ENCODE peak calls at places on chromosomes 4 and X, in seven cellular contexts. L, M, T, G, F, Z and P are unnamed samples.

GRCh38 chr4:101682946-101683345 is 107.6 kb upstream of the BANK1 start:
- DNase-seq in Z (no peak), T (no peak), L (no peak), M (no peak), G (no peak), F (no peak), P (no peak)

GRCh38 chr4:165177725-165178666 is 29.4 kb upstream of the KLHL2 start:
- DNase-seq in M (no peak), Z (no peak), G (no peak), T (no peak), L (no peak), F (no peak), P (no peak)

GRCh38 chrX:82813671-82814078 is 694.4 kb upstream of the POU3F4 start:
- DNase-seq in Z (no peak), M (no peak), G (peak; percentile 0), L (peak; percentile 34), F (peak; percentile 86), T (no peak), P (peak; percentile 87)

GRCh38 chr4:141395246-141395830 is 174.6 kb downstream of the ZNF330 start:
- DNase-seq in G (no peak), L (peak; percentile 13), F (no peak), M (no peak), T (no peak), Z (no peak), P (no peak)

GRCh38 chrX:139078342-139078741 is 366.8 kb upstream of the FGF13 start:
- DNase-seq in T (no peak), L (no peak), M (no peak), F (no peak), G (no peak), Z (no peak), P (no peak)

GRCh38 chr4:113070755-113071154 is 21.3 kb downstream of the ANK2 start:
- DNase-seq in G (no peak), Z (no peak), M (no peak), F (no peak), L (no peak), T (no peak), P (no peak)

GRCh38 chr4:40058854-40059253 is 2.2 kb downstream of the N4BP2 start:
- DNase-seq in G (no peak), F (no peak), M (no peak), Z (no peak), L (no peak), T (no peak), P (no peak)

GRCh38 chr4:88440146-88440545 is 16.8 kb upstream of the HERC5 start:
- DNase-seq in F (no peak), M (no peak), T (no peak), G (no peak), L (no peak), Z (no peak), P (no peak)

GRCh38 chrX:24026403-24026801 is 584 bp downstream of the KLHL15 start:
- DNase-seq in M (no peak), F (peak; percentile 29), G (peak; percentile 40), Z (no peak), T (no peak), L (peak; percentile 37), P (no peak)

GRCh38 chr4:114208747-114209146 is 229.3 kb upstream of the ARSJ start:
- DNase-seq in M (no peak), G (no peak), T (no peak), F (peak; percentile 1), Z (no peak), L (peak; percentile 16), P (no peak)

GRCh38 chrX:40096395-40097091 is 1.2 kb downstream of the BCOR start:
- DNase-seq in T (no peak), L (peak; percentile 43), Z (peak; percentile 45), G (peak; percentile 57), M (peak; percentile 63), F (no peak), P (no peak)

GRCh38 chr4:5760936-5761480 is 50.0 kb downstream of the EVC start:
- DNase-seq in F (no peak), M (no peak), T (peak; percentile 42), G (no peak), Z (no peak), L (no peak), P (no peak)

DNA sequence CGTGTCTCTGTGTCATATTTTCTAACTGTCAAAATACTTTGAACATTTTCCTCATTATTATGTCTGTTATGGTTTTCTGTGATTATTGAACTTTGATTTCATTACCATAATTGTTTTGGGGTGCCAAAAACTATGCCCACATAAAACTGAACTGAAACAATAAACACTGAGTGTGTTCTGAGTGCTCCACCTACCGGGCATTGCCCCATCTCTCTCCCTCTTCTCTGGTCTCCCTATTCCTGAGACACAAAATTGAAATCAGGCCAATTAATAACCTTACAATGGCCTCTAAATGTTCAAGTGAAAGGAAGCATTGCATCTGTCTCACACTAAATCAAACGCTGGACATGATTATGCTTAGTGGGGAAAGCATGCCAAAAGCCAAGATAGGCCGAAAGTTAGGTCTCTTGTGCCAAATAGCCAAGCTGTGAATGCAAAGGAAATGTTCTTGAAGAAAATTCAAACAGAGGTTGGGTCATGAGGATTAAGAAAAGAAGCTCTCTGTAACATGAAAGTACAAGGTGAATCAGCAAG is 972.3 kb downstream of the PCDH7 start:
- DNase-seq in G (peak; percentile 9), F (peak; percentile 3), L (peak; percentile 56), Z (no peak), M (no peak), T (no peak), P (no peak)
- TF ChIP-seq CTCF in G (peak; percentile 24), F (peak; percentile 8), L (peak; percentile 34), Z (no peak), M (no peak), T (no peak), P (peak; percentile 49)

GRCh38 chr4:78779280-78779679 is 3.1 kb downstream of the BMP2K start:
- DNase-seq in G (no peak), T (no peak), L (no peak), M (no peak), F (no peak), Z (no peak), P (no peak)
- H3K4me3 ChIP-seq in G (no peak overlapping the region), T (no peak overlapping the region), L (no peak overlapping the region), M (no peak overlapping the region), F (no peak overlapping the region), Z (peak overlapping the region; percentile 90), P (no peak overlapping the region)

GRCh38 chrX:38327775-38328081 is 419 bp upstream of the RPGR start:
- DNase-seq in M (no peak), T (no peak), L (no peak), F (no peak), Z (no peak), G (no peak), P (no peak)
- TF ChIP-seq CTCF in M (no peak), T (no peak), L (no peak), F (no peak), Z (no peak), G (no peak), P (no peak)

GRCh38 chr4:145938618-145939177 is at the start of gene ZNF827:
- DNase-seq in G (peak; percentile 85), Z (peak; percentile 48), T (peak; percentile 65), F (peak; percentile 73), M (peak; percentile 72), L (peak; percentile 80), P (no peak)

GRCh38 chr4:145937021-145937861 is 1.4 kb downstream of the ZNF827 start:
- DNase-seq in Z (peak; percentile 75), L (peak; percentile 55), F (peak; percentile 57), M (peak; percentile 73), G (peak; percentile 79), T (peak; percentile 74), P (no peak)

GRCh38 chr4:145939856-145940255 is 1.2 kb upstream of the ZNF827 start:
- DNase-seq in G (no peak), M (no peak), L (peak; percentile 54), F (no peak), Z (no peak), T (no peak), P (no peak)

GRCh38 chr4:145937990-145938611 is 522 bp downstream of the ZNF827 start:
- DNase-seq in T (peak; percentile 48), M (peak; percentile 32), G (peak; percentile 52), Z (no peak), F (peak; percentile 15), L (peak; percentile 38), P (no peak)

GRCh38 chr4:145939241-145939640 is 618 bp upstream of the ZNF827 start:
- DNase-seq in M (no peak), Z (no peak), T (no peak), F (no peak), L (peak; percentile 22), G (no peak), P (no peak)
- H3K4me3 ChIP-seq in M (peak overlapping the region; percentile 90), Z (peak overlapping the region; percentile 80), T (peak overlapping the region; percentile 93), F (peak overlapping the region; percentile 72), L (peak overlapping the region; percentile 99), G (peak overlapping the region; percentile 100), P (peak overlapping the region; percentile 76)

DNA sequence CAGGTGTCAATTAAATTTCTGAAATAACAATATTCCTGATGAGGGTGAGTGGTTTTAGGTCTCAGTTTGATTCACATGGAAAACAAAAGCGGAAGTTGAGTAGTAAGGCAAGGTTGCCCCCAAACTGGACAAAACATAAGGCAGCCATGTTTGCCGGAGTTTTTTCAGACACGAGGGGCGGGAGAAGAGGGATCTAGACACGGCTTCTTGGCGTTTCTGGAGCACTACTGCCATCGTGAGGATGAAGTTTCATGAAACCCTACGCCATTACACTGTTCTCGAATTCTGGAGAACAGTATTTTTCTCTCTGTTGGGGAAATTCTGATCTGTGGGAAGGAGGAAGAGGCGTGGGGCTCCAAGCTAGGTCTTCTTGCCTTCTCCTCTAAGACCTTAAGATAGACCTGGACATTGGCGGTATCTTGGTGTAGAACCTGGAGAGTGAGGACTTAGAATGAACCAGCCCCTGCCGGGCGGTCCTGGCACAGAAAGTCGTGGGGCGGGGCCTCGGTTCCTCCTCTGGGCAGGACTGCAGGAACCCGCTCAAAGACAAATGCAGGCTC is 160.3 kb downstream of the OR13H1 start:
- DNase-seq in L (peak; percentile 96), G (no peak), M (peak; percentile 96), T (no peak), Z (peak; percentile 84), F (peak; percentile 92), P (peak; percentile 83)
- TF ChIP-seq CTCF in L (peak; percentile 49), G (no peak), M (peak; percentile 70), T (no peak), Z (peak; percentile 63), F (peak; percentile 68), P (peak; percentile 31)